ENCODE peak calls at places on chromosome 4, in six cellular contexts. N is effector memory CD8-positive, alpha-beta T cell; B is ACHN; V is right atrium auricular region; J is stimulated activated CD8-positive, alpha-beta memory T cell treated with anti-CD3 and anti-CD28 coated beads, Interleukin-7, amount 100 ng/mL, for 1 hour; G is H9. U is an unnamed sample.

GRCh38 chr4:77697860-77698599 is 92.4 kb downstream of the CXCL13 start:
- DNase-seq in N (no peak), G (peak), B (peak), V (no peak), J (no peak), U (no peak)

GRCh38 chr4:156598138-156598681 is 373.4 kb downstream of the PDGFC start:
- DNase-seq in G (no peak), V (no peak), J (no peak), B (no peak), N (no peak), U (no peak)

GRCh38 chr4:12548678-12549077 is 935.5 kb downstream of the RAB28 start:
- DNase-seq in J (no peak), G (no peak), N (no peak), B (no peak), V (no peak), U (no peak)

GRCh38 chr4:40990202-40990898 is 224.0 kb downstream of the APBB2 start:
- DNase-seq in N (no peak), B (peak), V (no peak), G (no peak), J (no peak), U (no peak)

GRCh38 chr4:179095585-179096228 is 1653.5 kb upstream of the AGA start:
- DNase-seq in V (no peak), J (no peak), N (no peak), B (peak), G (peak), U (no peak)

GRCh38 chr4:166309286-166309685 is 436.2 kb downstream of the TLL1 start:
- DNase-seq in J (no peak), B (no peak), N (no peak), G (no peak), V (no peak), U (no peak)

GRCh38 chr4:67549123-67549522 is 3.8 kb upstream of the CENPC start:
- DNase-seq in B (peak), N (no peak), G (no peak), V (no peak), J (no peak), U (no peak)

GRCh38 chr4:89300490-89300889 is 7.1 kb downstream of the GPRIN3 start:
- DNase-seq in B (no peak), G (no peak), J (no peak), V (no peak), N (no peak), U (no peak)

GRCh38 chr4:47784222-47784621 is 53.6 kb downstream of the CORIN start:
- DNase-seq in J (no peak), G (no peak), B (no peak), V (no peak), N (no peak), U (no peak)

U was measured in CD4-positive, CD25-positive, alpha-beta regulatory T cell.